ENCODE peak calls at places on chromosomes 13 and 19, in five cellular contexts. U, Z, P, B and M are unnamed samples. For H3K27me3, the result is how much of the 10 kb centered on the place peaks cover.

GRCh38 chr13:59673301-59673700 is 490.4 kb downstream of the DIAPH3 start:
- DNase-seq in Z (no peak), P (no peak), B (no peak), U (peak), M (no peak)

GRCh38 chr13:106520205-106521004 is 15.1 kb downstream of the EFNB2 start:
- DNase-seq in B (no peak), Z (no peak), U (no peak), P (no peak), M (no peak)

GRCh38 chr19:56083668-56084067 is 37.4 kb downstream of the ZNF787 start:
- DNase-seq in Z (no peak), U (no peak), B (no peak), P (no peak), M (no peak)

GRCh38 chr13:42036711-42037110 is 11.7 kb upstream of the DGKH start:
- DNase-seq in Z (no peak), B (no peak), P (no peak), U (no peak), M (no peak)

GRCh38 chr13:109396266-109396665 is 390.1 kb downstream of the IRS2 start:
- DNase-seq in Z (no peak), U (no peak), B (no peak), P (no peak), M (no peak)

GRCh38 chr13:24632382-24633121 is 47.7 kb upstream of the ATP12A start:
- DNase-seq in B (no peak), Z (no peak), U (peak), P (no peak), M (no peak)

GRCh38 chr19:11242864-11243797 is 3.7 kb downstream of the ANGPTL8 start:
- DNase-seq in B (peak), Z (peak), P (peak), U (peak), M (no peak)

GRCh38 chr13:110780410-110780809 is 66.9 kb downstream of the ING1 start:
- DNase-seq in Z (no peak), B (no peak), U (no peak), P (no peak), M (no peak)

GRCh38 chr13:21675095-21676007 is 4.5 kb downstream of the FGF9 start:
- DNase-seq in P (no peak), Z (peak), B (peak), U (no peak), M (no peak)

GRCh38 chr13:36297259-36297599 is 385 bp downstream of the CCDC169 start:
- DNase-seq in U (peak), Z (no peak), B (no peak), P (no peak), M (peak)

GRCh38 chr19:16363852-16364230 is 39.2 kb downstream of the KLF2 start:
- DNase-seq in U (no peak), Z (no peak), P (no peak), B (no peak), M (no peak)

GRCh38 chr13:98496966-98497365 is 79.9 kb downstream of the STK24 start:
- DNase-seq in U (no peak), B (no peak), P (no peak), Z (no peak), M (no peak)

GRCh38 chr13:36533806-36534205 is 101.5 kb downstream of the CCNA1 start:
- DNase-seq in Z (no peak), U (peak), P (no peak), B (no peak), M (no peak)

GRCh38 chr13:85417807-85418206 is 381.4 kb downstream of the SLITRK6 start:
- DNase-seq in B (no peak), Z (no peak), P (no peak), U (peak), M (no peak)

GRCh38 chr13:94312511-94313191 is 166.8 kb downstream of the DCT start:
- DNase-seq in U (peak), Z (no peak), B (peak), P (no peak), M (no peak)

GRCh38 chr19:46232029-46232428 is 2.5 kb downstream of the IGFL1 start:
- DNase-seq in U (no peak), P (no peak), B (no peak), Z (no peak), M (no peak)

GRCh38 chr13:30610311-30610710 is 7.4 kb upstream of the USPL1 start:
- DNase-seq in P (no peak), B (no peak), U (no peak), Z (no peak), M (no peak)

GRCh38 chr13:29918845-29919244 is 68.4 kb upstream of the UBL3 start:
- DNase-seq in P (no peak), U (peak), B (no peak), Z (no peak), M (peak)

GRCh38 chr19:38303517-38304351 is at the start of gene C19orf33:
- DNase-seq in B (no peak), U (peak), P (no peak), Z (no peak), M (peak)

GRCh38 chr13:42039457-42039945 is 8.9 kb upstream of the DGKH start:
- DNase-seq in Z (no peak), U (no peak), P (no peak), B (no peak), M (no peak)

GRCh38 chr13:108070925-108071324 is 144.4 kb downstream of the LIG4 start:
- DNase-seq in Z (no peak), U (no peak), P (no peak), B (no peak), M (no peak)

GRCh38 chr13:105997436-105998232 is 537.8 kb downstream of the EFNB2 start:
- DNase-seq in B (no peak), U (peak), P (no peak), Z (no peak), M (no peak)

GRCh38 chr13:48731957-48732569 is 78.3 kb downstream of the CYSLTR2 start:
- DNase-seq in B (peak), U (no peak), P (no peak), Z (peak), M (no peak)

GRCh38 chr19:43432866-43433673 is 18.4 kb downstream of the TEX101 start:
- DNase-seq in Z (peak), B (peak), P (no peak), U (peak), M (no peak)

GRCh38 chr13:51721485-51721884 is 82.5 kb downstream of the DHRS12 start:
- DNase-seq in B (no peak), Z (no peak), P (no peak), U (no peak), M (no peak)

GRCh38 chr19:23789246-23789645 is 30.6 kb upstream of the ZNF681 start:
- DNase-seq in B (no peak), Z (no peak), U (no peak), P (no peak), M (no peak)

GRCh38 chr13:53191091-53191490 is 162.5 kb downstream of the OLFM4 start:
- DNase-seq in B (no peak), U (peak), P (no peak), Z (no peak), M (no peak)

GRCh38 chr19:46069841-46070341 is 29.1 kb upstream of the IGFL4 start:
- DNase-seq in Z (no peak), B (no peak), P (no peak), U (peak), M (peak)

GRCh38 chr19:16197188-16197621 is 506 bp upstream of the AP1M1 start:
- DNase-seq in U (peak), B (no peak), P (no peak), Z (no peak), M (peak)

GRCh38 chr19:44779150-44779549 is 1.5 kb downstream of the CBLC start:
- DNase-seq in Z (no peak), P (no peak), B (no peak), U (no peak), M (no peak)

GRCh38 chr13:35347679-35348205 is 128.7 kb downstream of the MAB21L1 start:
- DNase-seq in Z (no peak), P (no peak), U (no peak), B (no peak), M (no peak)

GRCh38 chr19:40666803-40667438 is 23.5 kb downstream of the NUMBL start:
- DNase-seq in P (no peak), B (no peak), Z (no peak), U (no peak), M (no peak)

GRCh38 chr13:107466326-107466725 is 749.0 kb downstream of the LIG4 start:
- DNase-seq in Z (no peak), P (no peak), B (no peak), U (peak), M (peak)

GRCh38 chr13:112942689-112943308 is 26.2 kb upstream of the MCF2L start:
- DNase-seq in B (peak), Z (peak), P (peak), U (peak), M (peak)

GRCh38 chr13:112952759-112953541 is 16.1 kb upstream of the MCF2L start:
- DNase-seq in Z (no peak), P (no peak), U (no peak), B (no peak), M (no peak)

GRCh38 chr13:112951674-112952371 is 17.2 kb upstream of the MCF2L start:
- DNase-seq in B (no peak), P (no peak), Z (no peak), U (no peak), M (no peak)

GRCh38 chr13:112943309-112944125 is 25.5 kb upstream of the MCF2L start:
- DNase-seq in P (no peak), Z (peak), U (peak), B (peak), M (no peak)

GRCh38 chr13:112947796-112948195 is 21.2 kb upstream of the MCF2L start:
- DNase-seq in P (no peak), Z (no peak), U (no peak), B (no peak), M (no peak)
- H3K27me3 ChIP-seq in P (under half), Z (under half), U (under half), B (under half), M (under half)

DNA sequence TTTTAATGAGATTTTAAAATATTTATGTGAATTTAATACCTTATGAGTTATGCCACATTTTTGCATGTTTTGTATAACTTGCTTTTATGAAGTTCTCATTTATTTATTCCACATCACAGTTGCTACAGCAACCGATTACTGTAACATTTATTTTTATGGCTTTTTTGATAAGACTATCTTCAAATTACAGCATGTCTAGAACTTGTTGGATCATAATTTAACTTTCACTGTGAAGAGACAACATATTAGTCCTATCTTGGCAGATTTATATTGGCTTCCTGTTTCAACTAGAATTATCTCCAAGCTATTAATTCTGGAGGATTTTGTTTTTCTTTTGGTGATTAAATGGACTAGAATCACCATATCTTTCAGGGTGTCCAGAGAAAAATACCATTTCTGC is 793.7 kb upstream of the SLITRK5 start:
- DNase-seq in B (no peak), U (peak), P (no peak), Z (no peak), M (no peak)
- H3K27me3 ChIP-seq in B (under half), U (under half), P (under half), Z (under half), M (under half)

GRCh38 chr19:5497297-5497696 is 42.1 kb downstream of the ZNRF4 start:
- DNase-seq in Z (no peak), P (no peak), B (no peak), U (no peak), M (no peak)
- H3K27me3 ChIP-seq in Z (under half), P (under half), B (under half), U (under half), M (under half)

GRCh38 chr19:30228726-30229523 is 143.3 kb upstream of the ZNF536 start:
- DNase-seq in U (no peak), P (no peak), B (no peak), Z (no peak), M (no peak)
- H3K27me3 ChIP-seq in U (under half), P (under half), B (under half), Z (under half), M (half or more)

DNA sequence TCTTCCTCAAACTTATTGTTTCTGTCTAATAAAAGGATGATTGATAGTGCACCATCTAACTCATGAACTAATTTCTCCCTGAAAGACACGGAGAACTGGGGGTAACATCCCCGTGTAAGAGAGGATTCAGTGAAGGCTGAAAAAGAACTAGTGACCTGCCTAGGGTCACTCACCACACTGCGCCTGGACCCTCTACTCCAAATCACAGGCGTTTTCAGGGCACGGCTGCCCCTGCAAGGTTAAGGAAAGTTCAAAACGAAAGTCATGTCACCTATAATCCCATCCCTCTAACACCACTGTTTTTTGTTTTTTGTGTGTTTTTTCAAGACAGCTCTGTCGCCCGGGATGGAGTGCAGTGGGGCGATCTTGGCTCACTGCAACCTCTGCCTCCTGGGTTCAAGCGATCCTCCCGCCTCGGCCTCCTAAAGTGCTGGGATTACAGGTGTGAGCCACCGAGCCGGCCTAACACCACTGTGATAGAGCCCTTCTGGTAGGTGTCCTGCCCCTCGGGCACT is 8.7 kb downstream of the URAD start:
- DNase-seq in B (no peak), Z (no peak), U (no peak), P (no peak), M (no peak)
- H3K27me3 ChIP-seq in B (under half), Z (under half), U (half or more), P (under half), M (half or more)

DNA sequence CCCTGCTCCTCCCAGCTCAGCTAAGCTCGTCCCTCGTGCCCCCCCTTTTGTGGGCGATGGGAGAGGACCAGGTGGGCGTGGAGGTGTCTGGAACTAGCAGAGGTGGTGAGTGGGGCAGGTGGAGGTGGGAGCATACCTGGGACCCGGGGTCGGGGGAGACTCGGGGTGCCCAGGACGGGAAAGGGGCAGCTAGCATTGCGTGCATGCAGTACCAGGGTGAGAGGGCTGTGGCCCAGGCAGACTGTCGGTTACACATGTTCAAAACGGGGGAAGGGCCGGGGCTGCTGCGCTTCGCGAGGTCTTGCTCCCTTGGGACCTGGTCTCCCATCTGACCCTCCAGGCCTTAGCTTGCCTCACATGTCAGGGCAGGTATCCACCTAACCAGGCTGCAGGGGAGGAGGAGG is 9.1 kb downstream of the TLE5 start:
- DNase-seq in U (no peak), P (no peak), B (no peak), Z (no peak), M (no peak)
- H3K27me3 ChIP-seq in U (under half), P (under half), B (under half), Z (under half), M (under half)

GRCh38 chr13:27965740-27966640 is 3.1 kb downstream of the CDX2 start:
- DNase-seq in P (no peak), U (no peak), B (no peak), Z (no peak), M (no peak)
- H3K27me3 ChIP-seq in P (under half), U (half or more), B (under half), Z (under half), M (half or more)

GRCh38 chr13:97179501-97179900 is 42.6 kb upstream of the MBNL2 start:
- DNase-seq in B (no peak), Z (no peak), P (no peak), U (no peak), M (no peak)

GRCh38 chr13:97185751-97186150 is 36.4 kb upstream of the MBNL2 start:
- DNase-seq in B (no peak), Z (no peak), U (no peak), P (no peak), M (no peak)

GRCh38 chr13:97188207-97188606 is 33.9 kb upstream of the MBNL2 start:
- DNase-seq in P (no peak), U (no peak), B (no peak), Z (no peak), M (no peak)

GRCh38 chr13:97185291-97185690 is 36.8 kb upstream of the MBNL2 start:
- DNase-seq in P (no peak), B (no peak), Z (no peak), U (peak), M (no peak)

DNA sequence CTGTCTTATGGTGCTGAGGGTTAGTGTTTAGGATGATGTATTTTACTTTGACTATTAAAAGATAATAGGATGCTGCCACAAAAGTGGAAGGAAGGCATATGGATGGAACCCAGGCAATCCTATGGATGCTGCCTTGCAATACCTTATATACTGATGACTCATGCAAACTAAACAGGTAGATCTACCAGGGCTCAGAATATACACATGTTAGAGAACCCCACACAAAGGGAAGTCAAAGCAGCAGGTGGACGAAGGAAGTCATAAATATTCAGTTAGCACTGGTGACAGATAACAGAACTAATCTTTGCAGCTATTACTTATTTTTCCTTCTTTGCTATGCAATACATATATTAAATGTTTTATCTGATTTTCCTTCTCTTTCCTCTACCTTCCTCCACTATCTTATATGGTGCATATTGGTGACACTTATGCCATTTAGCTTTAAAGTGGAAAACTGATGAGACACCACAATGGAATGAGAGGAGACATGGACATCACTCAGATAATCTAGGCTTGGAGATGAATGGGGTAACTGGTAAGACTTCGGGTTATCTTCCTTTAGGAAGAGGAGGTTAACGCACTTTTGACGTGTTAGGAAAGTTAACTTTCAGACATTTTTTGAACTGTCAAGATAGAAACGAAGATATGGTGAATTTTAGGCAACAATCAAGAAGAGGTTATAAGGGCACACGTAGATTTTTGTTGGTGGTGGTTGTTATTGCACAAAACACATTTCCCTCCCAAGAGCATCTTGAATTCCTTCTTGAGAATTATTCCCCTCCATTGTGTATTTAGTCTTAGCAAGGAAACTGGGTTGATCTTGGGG is 39.9 kb upstream of the MBNL2 start:
- DNase-seq in Z (no peak), B (no peak), U (no peak), P (no peak), M (no peak)
- H3K27me3 ChIP-seq in Z (under half), B (under half), U (under half), P (under half), M (under half)

DNA sequence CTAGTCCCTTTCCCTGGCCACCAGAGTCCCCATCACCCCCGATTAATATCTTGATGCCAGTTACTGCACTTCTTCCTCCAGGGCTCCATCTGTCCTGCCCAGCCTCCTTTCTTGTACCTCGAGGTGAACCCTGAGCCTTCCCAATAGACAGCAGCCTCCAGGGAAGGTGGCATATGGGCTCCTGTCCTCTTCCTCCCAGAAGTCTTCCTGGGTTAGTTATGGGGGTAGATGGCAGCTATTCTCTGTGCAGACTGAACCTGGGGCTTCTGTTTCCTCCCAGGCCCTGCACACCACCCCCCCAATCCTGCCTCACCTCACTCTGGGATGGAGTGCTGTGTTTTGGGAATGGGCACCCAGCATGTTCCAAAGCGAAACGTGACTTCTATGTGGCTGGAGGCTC is 2.6 kb downstream of the RNF225 start:
- DNase-seq in B (no peak), Z (no peak), U (no peak), P (no peak), M (no peak)
- H3K27me3 ChIP-seq in B (under half), Z (under half), U (under half), P (under half), M (under half)